ENCODE peak calls at places on chromosome 5, in nine cellular contexts. C is astrocyte of the spinal cord, A is left ventricle myocardium inferior, X is cardiac muscle cell, T is transverse colon, P is type B pancreatic cell, Q is colonic mucosa, L is glutamatergic neuron, N is PC-3. D is an unnamed sample.

GRCh38 chr5:1464096-1464446 is 18.8 kb upstream of the SLC6A3 start:
- DNase-seq in A (no peak), N (no peak), P (no peak), X (no peak), Q (no peak), L (no peak), T (no peak), C (no peak), D (no peak)

GRCh38 chr5:178247481-178248456 is 15.2 kb upstream of the PHYKPL start:
- DNase-seq in X (no peak), C (no peak), N (no peak), P (no peak), A (no peak), T (no peak), L (peak), Q (no peak), D (no peak)

GRCh38 chr5:176784218-176785165 is 25.9 kb upstream of the UNC5A start:
- DNase-seq in L (no peak), X (no peak), N (peak), A (no peak), P (no peak), C (peak), Q (no peak), T (no peak), D (no peak)

GRCh38 chr5:94480511-94480910 is 137.9 kb downstream of the KIAA0825 start:
- DNase-seq in L (no peak), Q (no peak), P (no peak), T (no peak), A (no peak), X (no peak), C (no peak), N (no peak), D (no peak)

GRCh38 chr5:67160985-67161384 is 35.6 kb downstream of the CD180 start:
- DNase-seq in Q (no peak), L (no peak), P (no peak), T (no peak), N (peak), A (no peak), C (peak), X (no peak), D (no peak)

GRCh38 chr5:31937226-31937625 is 236.9 kb downstream of the GOLPH3 start:
- DNase-seq in X (no peak), L (no peak), A (no peak), T (no peak), Q (no peak), C (no peak), P (no peak), N (no peak), D (no peak)

GRCh38 chr5:148768801-148769415 is 57.5 kb upstream of the ADRB2 start:
- DNase-seq in A (no peak), C (no peak), X (peak), L (no peak), Q (no peak), N (no peak), T (no peak), P (no peak), D (no peak)

GRCh38 chr5:83632874-83633273 is 87.8 kb downstream of the HAPLN1 start:
- DNase-seq in Q (no peak), C (peak), X (peak), L (no peak), A (no peak), N (peak), T (no peak), P (no peak), D (no peak)

GRCh38 chr5:146049704-146050026 is 55.7 kb downstream of the PLAC8L1 start:
- DNase-seq in T (no peak), A (no peak), L (no peak), P (no peak), Q (no peak), N (no peak), C (no peak), X (no peak), D (no peak)

GRCh38 chr5:54717459-54717858 is 199.9 kb downstream of the SNX18 start:
- DNase-seq in A (no peak), X (no peak), L (no peak), C (no peak), Q (no peak), P (no peak), N (no peak), T (no peak), D (no peak)

GRCh38 chr5:98905857-98906688 is 22.7 kb downstream of the CHD1 start:
- DNase-seq in L (no peak), N (peak), C (peak), A (no peak), Q (no peak), T (no peak), X (peak), P (no peak), D (no peak)

GRCh38 chr5:36880761-36881160 is 4.2 kb downstream of the NIPBL start:
- DNase-seq in Q (no peak), N (no peak), X (no peak), P (no peak), L (no peak), C (no peak), T (no peak), A (no peak), D (no peak)

GRCh38 chr5:117201016-117201415 is 626.4 kb upstream of the SEMA6A start:
- DNase-seq in Q (no peak), A (no peak), L (no peak), C (no peak), T (peak), X (no peak), N (no peak), P (no peak), D (no peak)

GRCh38 chr5:126805108-126805507 is 28.2 kb downstream of the LMNB1 start:
- DNase-seq in N (no peak), X (no peak), T (no peak), A (no peak), Q (no peak), P (no peak), C (peak), L (no peak), D (no peak)

GRCh38 chr5:92371889-92372235 is 988.7 kb upstream of the ARRDC3 start:
- DNase-seq in P (no peak), Q (no peak), L (no peak), T (no peak), C (peak), X (no peak), A (no peak), N (peak), D (no peak)

GRCh38 chr5:111551569-111552275 is 39.4 kb upstream of the STARD4 start:
- DNase-seq in Q (no peak), X (no peak), C (peak), L (no peak), A (no peak), P (no peak), N (peak), T (no peak), D (no peak)

GRCh38 chr5:122120957-122121356 is 8.4 kb upstream of the ZNF474 start:
- DNase-seq in N (peak), T (no peak), P (no peak), Q (no peak), X (no peak), C (peak), A (no peak), L (no peak), D (no peak)

GRCh38 chr5:98483301-98483700 is 290.2 kb upstream of the RGMB start:
- DNase-seq in T (no peak), L (no peak), X (no peak), C (no peak), A (no peak), P (no peak), N (no peak), Q (no peak), D (no peak)

DNA sequence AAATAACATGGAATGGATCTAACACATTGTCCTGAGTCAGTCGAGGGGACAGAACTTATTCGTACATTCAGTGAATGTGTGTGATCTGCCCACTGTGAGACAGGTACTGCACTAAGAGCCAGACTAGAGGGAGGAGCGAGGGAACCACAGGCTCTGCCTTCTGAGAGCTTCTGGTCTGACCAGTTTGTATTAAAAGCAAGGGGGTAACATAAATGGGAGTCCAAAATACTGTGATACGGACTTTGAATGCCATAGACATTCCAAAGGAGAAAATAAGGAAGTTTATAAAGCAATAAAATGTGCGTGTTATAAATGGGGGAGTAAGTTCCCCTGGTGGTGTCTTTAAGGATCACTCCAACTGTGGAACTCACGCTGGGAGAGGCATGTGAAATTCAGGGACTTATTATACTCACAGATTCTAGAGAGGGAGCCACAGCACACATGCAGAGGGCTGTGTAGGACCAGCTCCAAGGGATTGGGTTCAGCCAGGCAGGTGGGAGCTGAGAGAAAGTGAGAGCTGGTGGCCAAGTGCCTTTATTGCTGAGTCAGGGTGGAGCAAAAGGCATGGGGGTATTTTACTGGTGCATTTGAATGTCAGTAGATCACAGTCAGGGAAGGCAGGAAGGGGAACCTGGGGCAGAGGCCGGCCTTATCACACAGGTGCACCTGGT is 186.5 kb upstream of the WWC1 start:
- DNase-seq in A (no peak), T (peak), L (no peak), Q (peak), X (peak), P (no peak), C (peak), N (no peak), D (no peak)
- TF ChIP-seq CTCF in A (no peak), T (peak), L (peak), Q (peak), X (no peak), P (peak), C (peak), N (no peak), D (no peak)

DNA sequence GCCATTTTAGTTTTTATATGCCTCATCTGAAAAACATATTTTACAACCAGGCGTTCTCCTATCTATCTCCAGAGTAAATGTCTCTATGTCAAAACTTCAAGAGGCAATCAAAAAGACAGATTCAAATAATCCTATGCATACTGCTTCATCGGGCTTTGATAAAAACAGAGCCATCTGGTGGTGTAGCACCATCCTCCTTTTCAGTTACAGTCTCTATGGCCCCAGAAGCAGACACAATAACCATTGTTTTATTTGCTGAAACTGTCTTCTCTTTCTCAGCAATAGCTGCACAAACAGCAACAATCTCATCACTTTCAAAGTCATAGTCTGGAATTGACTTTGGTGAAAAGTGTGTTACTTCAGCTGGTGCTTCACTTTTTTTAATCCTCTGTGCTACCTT is 36.3 kb downstream of the PTGER4 start:
- DNase-seq in T (no peak), X (no peak), Q (no peak), A (no peak), L (no peak), N (peak), P (no peak), C (no peak), D (no peak)
- TF ChIP-seq CTCF in T (peak), X (peak), Q (no peak), A (no peak), L (no peak), N (peak), P (no peak), C (peak), D (no peak)

DNA sequence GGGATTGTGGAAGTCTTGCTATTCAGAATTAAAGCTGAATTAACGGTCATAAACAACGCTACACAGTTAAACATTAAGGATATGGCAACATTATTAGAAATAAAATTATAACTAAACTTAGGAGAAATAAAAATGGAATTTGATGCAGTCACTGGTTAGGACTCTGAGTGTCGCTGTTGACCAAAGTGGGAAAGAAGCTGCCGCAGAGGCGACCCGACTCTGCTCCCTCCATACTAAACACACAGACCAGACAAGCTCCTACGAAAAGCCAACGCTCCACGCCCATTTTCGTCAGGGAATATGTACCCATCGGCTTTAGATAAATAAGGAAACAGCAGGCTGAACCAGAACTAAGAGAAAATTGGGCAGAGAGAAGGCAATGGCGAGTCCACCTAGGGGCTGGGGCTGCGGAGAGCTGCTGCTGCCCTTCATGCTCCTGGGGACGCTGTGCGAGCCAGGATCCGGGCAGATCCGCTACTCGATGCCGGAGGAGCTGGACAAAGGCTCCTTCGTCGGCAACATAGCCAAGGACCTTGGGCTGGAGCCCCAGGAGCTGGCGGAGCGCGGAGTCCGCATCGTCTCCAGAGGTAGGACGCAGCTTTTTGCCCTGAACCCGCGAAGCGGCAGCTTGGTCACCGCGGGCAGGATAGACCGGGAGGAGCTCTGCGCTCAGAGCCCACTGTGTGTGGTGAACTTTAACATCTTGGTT is at the start of gene PCDHGA5:
- DNase-seq in N (peak), L (no peak), P (no peak), X (no peak), C (no peak), T (no peak), A (no peak), Q (no peak), D (no peak)
- TF ChIP-seq CTCF in N (peak), L (no peak), P (no peak), X (no peak), C (no peak), T (no peak), A (peak), Q (no peak), D (no peak)

DNA sequence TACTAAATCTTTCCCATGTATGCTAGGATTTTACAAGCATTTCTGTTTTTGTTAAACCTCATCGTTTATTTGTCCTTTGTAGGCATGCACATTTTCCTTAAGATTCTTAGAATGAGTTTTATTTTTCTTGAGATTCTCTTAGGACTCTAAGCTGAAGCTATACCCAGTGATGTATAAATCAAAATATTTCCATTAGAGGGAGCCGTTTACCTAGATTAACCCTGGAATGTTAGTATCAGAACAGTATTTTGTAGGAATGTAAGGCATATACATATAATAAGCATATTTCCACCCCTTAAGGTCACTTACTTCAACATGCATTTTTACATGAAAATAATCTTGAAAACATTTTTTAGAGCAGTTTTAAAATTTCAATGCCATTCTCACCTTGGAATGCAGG is 35.2 kb upstream of the FCHO2 start:
- DNase-seq in P (no peak), A (no peak), T (no peak), C (peak), Q (no peak), L (no peak), N (peak), X (no peak), D (no peak)
- TF ChIP-seq CTCF in P (peak), A (peak), T (peak), C (peak), Q (peak), L (no peak), N (peak), X (peak), D (no peak)

GRCh38 chr5:173490681-173491080 is 125.8 kb downstream of the BOD1 start:
- DNase-seq in X (no peak), Q (no peak), C (no peak), P (no peak), L (no peak), T (no peak), A (no peak), N (no peak), D (no peak)
- TF ChIP-seq CTCF in X (no peak), Q (no peak), C (no peak), P (no peak), L (no peak), T (no peak), A (no peak), N (no peak), D (no peak)

GRCh38 chr5:167582916-167583315 is 708.5 kb upstream of the WWC1 start:
- DNase-seq in N (no peak), L (no peak), C (peak), T (no peak), A (no peak), P (no peak), Q (no peak), X (no peak), D (no peak)

GRCh38 chr5:167592114-167592513 is 699.3 kb upstream of the WWC1 start:
- DNase-seq in C (no peak), P (no peak), Q (no peak), N (peak), T (no peak), L (no peak), A (no peak), X (no peak), D (no peak)

GRCh38 chr5:167582263-167582662 is 709.2 kb upstream of the WWC1 start:
- DNase-seq in X (no peak), A (no peak), T (no peak), C (peak), Q (no peak), N (peak), P (no peak), L (no peak), D (no peak)

GRCh38 chr5:167585184-167585583 is 706.3 kb upstream of the WWC1 start:
- DNase-seq in T (no peak), L (no peak), A (no peak), N (no peak), C (no peak), P (no peak), Q (no peak), X (no peak), D (no peak)

GRCh38 chr5:167587768-167588167 is 703.7 kb upstream of the WWC1 start:
- DNase-seq in T (no peak), P (no peak), X (peak), L (peak), N (peak), Q (no peak), C (peak), A (no peak), D (no peak)
- TF ChIP-seq CTCF in T (no peak), P (peak), X (peak), L (peak), N (peak), Q (no peak), C (peak), A (peak), D (no peak)

DNA sequence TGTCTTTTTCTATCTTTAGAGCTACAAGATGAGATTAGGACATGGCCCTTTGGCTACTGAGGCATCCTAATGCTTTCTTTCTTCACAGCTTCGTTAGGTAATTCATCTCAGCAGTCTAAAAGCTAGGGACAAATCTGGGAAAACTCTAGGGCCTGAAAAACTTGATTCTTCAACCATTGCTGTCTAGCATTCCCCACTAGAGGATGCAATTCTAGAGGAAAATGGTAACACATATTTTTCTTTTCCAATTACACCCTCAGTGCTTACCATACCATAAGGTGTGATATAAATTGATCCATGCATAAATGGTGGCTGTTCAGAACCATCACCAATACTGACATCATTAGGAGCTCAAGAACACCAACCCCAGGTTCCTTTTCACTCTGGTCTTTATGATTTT is 525.8 kb upstream of the TRPC7 start:
- DNase-seq in Q (no peak), A (no peak), N (no peak), X (no peak), L (no peak), C (no peak), T (no peak), P (no peak), D (no peak)
- TF ChIP-seq CTCF in Q (no peak), A (no peak), N (no peak), X (no peak), L (no peak), C (no peak), T (no peak), P (no peak), D (no peak)